ENCODE peak calls at places on chromosomes 2 and 18, in four cellular contexts. R is CD8-positive, alpha-beta T cell; N is neural progenitor cell; I is WERI-Rb-1. F is an unnamed sample.

GRCh38 chr18:69216390-69216789 is 184.3 kb upstream of the DOK6 start:
- DNase-seq in R (no peak), N (no peak), I (peak; percentile 11), F (no peak)

GRCh38 chr2:120896904-120897303 is 161.2 kb downstream of the GLI2 start:
- DNase-seq in R (no peak), N (no peak), I (no peak), F (no peak)

GRCh38 chr2:174327958-174328308 is 6.8 kb upstream of the SP9 start:
- DNase-seq in R (no peak), N (peak; percentile 43), I (no peak), F (no peak)

GRCh38 chr2:2291500-2292260 is 39.4 kb downstream of the MYT1L start:
- DNase-seq in R (no peak), N (peak; percentile 74), I (peak; percentile 62), F (no peak)

GRCh38 chr18:22643731-22644130 is 226.0 kb upstream of the CTAGE1 start:
- DNase-seq in R (no peak), N (no peak), I (no peak), F (no peak)

GRCh38 chr2:69083126-69083733 is 70.3 kb downstream of the ANTXR1 start:
- DNase-seq in R (no peak), N (no peak), I (peak; percentile 70), F (no peak)

GRCh38 chr2:51084750-51085149 is 52.8 kb upstream of the NRXN1 start:
- DNase-seq in R (no peak), N (peak; percentile 7), I (no peak), F (no peak)

GRCh38 chr2:195612515-195613495 is 44.2 kb upstream of the SLC39A10 start:
- DNase-seq in R (no peak), N (peak; percentile 78), I (no peak), F (no peak)

GRCh38 chr2:10204326-10205200 is 82.0 kb downstream of the RRM2 start:
- DNase-seq in R (no peak), N (peak; percentile 81), I (no peak), F (no peak)

GRCh38 chr2:20584637-20585321 is 66.1 kb downstream of the HS1BP3 start:
- DNase-seq in R (no peak), N (peak; percentile 83), I (no peak), F (peak; percentile 75)

GRCh38 chr2:174634130-174635014 is 36.8 kb upstream of the WIPF1 start:
- DNase-seq in R (no peak), N (no peak), I (no peak), F (no peak)

GRCh38 chr2:27737676-27738348 is 33.7 kb upstream of the MRPL33 start:
- DNase-seq in R (no peak), N (no peak), I (no peak), F (no peak)

DNA sequence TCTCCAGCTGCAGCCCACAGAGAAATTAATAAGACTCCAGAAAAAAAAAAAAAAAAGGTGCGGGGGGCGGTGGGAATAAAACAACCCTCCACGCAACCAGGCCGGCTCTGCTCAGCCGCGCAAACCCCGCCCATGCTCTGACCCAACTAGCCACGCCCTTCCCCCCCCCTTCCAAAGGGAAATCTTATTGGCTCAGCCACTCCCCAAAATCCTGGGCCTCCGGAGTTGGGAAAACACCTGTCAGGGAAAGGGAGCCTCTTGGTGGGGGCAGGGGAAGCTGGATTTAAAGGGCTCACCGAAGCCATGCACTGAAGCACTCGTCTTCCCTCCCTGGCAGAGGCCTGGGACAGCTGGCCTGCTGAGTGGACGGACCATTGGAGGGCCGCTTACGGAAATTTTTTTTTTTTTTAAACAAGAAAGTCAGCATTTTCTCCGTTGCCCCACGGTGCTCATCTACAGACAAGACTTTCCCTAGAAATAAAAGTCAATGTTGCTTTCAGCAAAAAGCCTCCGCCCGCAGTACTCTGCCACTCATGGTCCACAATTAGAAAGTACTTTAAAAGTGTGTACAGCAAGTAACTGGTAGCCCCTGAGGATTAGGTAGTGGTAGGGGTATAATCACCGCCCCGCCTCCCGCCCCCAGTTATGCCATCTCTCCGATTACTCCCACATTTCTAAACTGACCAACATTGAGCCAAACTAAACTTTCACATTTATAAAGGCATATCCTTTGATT is 711 bp upstream of the ERBB4 start:
- DNase-seq in R (no peak), N (peak; percentile 74), I (peak; percentile 10), F (no peak)
- H3K4me3 ChIP-seq in R (no peak overlapping the region), N (peak overlapping the region; percentile 77), I (peak overlapping the region; percentile 84), F (peak overlapping the region; percentile 36)

GRCh38 chr18:77505499-77505898 is 255.9 kb downstream of the GALR1 start:
- DNase-seq in R (no peak), N (no peak), I (no peak), F (no peak)
- H3K4me3 ChIP-seq in R (no peak overlapping the region), N (no peak overlapping the region), I (no peak overlapping the region), F (no peak overlapping the region)

GRCh38 chr2:46985512-46985911 is 69.9 kb upstream of the MCFD2 start:
- DNase-seq in R (no peak), N (no peak), I (no peak), F (no peak)
- H3K4me3 ChIP-seq in R (no peak overlapping the region), N (no peak overlapping the region), I (no peak overlapping the region), F (no peak overlapping the region)

DNA sequence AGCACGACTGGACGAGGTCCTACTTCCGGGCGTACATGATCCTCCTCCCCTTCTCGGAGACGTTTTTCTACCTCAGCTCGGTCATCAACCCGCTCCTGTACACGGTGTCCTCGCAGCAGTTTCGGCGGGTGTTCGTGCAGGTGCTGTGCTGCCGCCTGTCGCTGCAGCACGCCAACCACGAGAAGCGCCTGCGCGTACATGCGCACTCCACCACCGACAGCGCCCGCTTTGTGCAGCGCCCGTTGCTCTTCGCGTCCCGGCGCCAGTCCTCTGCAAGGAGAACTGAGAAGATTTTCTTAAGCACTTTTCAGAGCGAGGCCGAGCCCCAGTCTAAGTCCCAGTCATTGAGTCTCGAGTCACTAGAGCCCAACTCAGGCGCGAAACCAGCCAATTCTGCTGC is 24.8 kb downstream of the LYPD1 start:
- DNase-seq in R (no peak), N (no peak), I (peak; percentile 76), F (no peak)
- H3K4me3 ChIP-seq in R (no peak overlapping the region), N (no peak overlapping the region), I (peak overlapping the region; percentile 37), F (no peak overlapping the region)

GRCh38 chr2:101305492-101306123 is 2.9 kb downstream of the RNF149 start:
- DNase-seq in R (no peak), N (no peak), I (peak; percentile 22), F (no peak)
- H3K4me3 ChIP-seq in R (peak overlapping the region; percentile 5), N (no peak overlapping the region), I (no peak overlapping the region), F (peak overlapping the region; percentile 68)

GRCh38 chr2:71070294-71071025 is 2.0 kb downstream of the NAGK start:
- DNase-seq in R (no peak), N (peak; percentile 43), I (peak; percentile 78), F (no peak)
- H3K4me3 ChIP-seq in R (no peak overlapping the region), N (no peak overlapping the region), I (no peak overlapping the region), F (no peak overlapping the region)

GRCh38 chr2:96841707-96842495 is 1.9 kb downstream of the ANKRD23 start:
- DNase-seq in R (no peak), N (no peak), I (peak; percentile 48), F (no peak)

GRCh38 chr2:96842600-96842999 is 1.2 kb downstream of the ANKRD23 start:
- DNase-seq in R (no peak), N (no peak), I (no peak), F (no peak)

GRCh38 chr2:96838345-96839287 is 5.2 kb downstream of the ANKRD23 start:
- DNase-seq in R (no peak), N (no peak), I (no peak), F (no peak)

GRCh38 chr2:96839288-96839874 is 4.4 kb downstream of the ANKRD23 start:
- DNase-seq in R (peak; percentile 86), N (no peak), I (no peak), F (no peak)

DNA sequence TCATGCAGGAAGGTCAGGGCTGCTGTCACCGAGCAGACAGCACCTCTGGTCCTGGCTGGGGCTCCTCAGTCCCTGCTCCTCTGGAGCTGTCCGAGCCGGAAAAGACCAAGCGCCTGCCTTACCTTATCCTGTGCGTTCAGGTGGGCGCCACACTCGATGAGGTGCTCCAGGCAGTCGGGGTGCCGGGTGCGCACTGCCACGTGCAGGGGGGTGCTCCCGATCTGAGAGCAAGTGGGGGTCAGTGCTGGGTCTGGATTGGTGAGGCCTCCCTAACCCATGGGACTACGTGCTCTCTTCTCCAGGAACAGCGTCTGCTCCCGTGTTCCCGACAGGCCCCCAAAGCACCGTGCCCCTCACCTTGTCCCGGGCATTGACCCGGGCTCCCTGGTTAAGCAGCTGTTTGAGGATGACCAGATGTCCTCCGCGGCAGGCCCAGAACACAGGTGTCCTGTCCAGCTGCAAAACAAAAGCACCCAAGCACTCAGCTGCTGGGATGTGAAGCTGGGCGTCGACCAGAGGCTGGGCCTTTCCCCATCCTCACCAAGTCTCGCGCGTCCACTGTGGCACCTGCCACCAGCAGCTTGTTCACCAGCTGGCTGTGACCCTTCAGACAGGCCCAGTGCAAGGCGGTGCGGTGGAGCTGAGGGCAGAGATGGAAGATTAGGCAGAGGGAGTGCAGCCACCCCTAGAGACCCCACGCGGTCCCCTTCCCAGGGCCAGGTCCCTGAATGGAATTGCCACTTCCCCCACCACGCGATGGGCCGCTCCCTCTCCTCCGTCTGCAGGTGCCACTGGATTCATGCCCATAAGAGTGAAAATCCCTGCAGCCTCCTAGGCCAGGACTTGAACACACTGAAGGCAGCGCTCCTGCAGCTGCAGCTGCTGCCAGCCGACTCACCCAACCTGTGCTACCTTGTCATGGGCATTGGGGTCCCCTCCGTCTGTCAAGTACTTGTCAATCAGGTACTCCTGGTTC is 3.7 kb downstream of the ANKRD23 start:
- DNase-seq in R (no peak), N (no peak), I (no peak), F (no peak)
- H3K4me3 ChIP-seq in R (peak overlapping the region; percentile 40), N (no peak overlapping the region), I (no peak overlapping the region), F (no peak overlapping the region)

GRCh38 chr2:183610724-183611123 is 486.5 kb downstream of the NUP35 start:
- DNase-seq in R (no peak), N (peak; percentile 36), I (no peak), F (no peak)

DNA sequence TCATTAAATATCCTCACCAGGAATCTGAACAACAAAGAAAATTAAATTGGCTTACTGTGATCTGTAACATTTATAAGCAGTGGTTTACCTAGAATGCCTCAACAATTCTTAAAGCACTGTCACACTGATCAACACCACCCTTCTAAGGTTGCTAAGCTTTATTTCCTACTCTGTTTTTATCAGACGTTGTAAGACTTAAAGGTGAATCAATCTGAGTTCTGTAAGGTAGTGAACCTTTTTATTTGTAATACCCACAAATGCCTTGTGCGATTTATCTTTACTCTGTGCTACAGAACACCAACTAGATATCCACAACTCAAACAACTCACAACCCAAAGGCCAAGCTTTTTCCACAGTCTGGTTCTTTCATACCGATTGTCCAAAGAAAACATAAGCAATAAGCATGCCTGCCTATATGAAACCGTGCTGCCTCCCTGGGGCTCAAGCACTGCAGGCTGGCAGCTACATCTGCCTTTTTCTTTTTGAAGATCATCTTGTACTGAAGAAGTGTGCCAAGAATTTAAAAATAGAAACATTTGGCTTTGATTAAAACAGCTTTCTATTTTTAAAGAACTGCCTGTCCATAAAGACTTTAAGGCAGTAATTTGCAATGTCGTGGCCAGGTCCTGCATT is 490.7 kb downstream of the NUP35 start:
- DNase-seq in R (no peak), N (no peak), I (no peak), F (no peak)
- H3K4me3 ChIP-seq in R (no peak overlapping the region), N (no peak overlapping the region), I (no peak overlapping the region), F (no peak overlapping the region)